ENCODE peak calls at places on chromosomes 12 and 14, in seven cellular contexts. One of them, this sample, is unnamed.

GRCh38 chr14:89672636-89673279 is 255.7 kb upstream of the FOXN3 start:
- DNase-seq in activated gamma-delta T cell: no peak
- DNase-seq in DMS 273 treated with DMSO at 0.1 percent for 48 hours: no peak
- DNase-seq in NCI-H460: no peak
- DNase-seq in AG09309: no peak
- DNase-seq in effector memory CD8-positive, alpha-beta T cell: no peak
- DNase-seq in endothelial cell: no peak
- DNase-seq in this sample: no peak

GRCh38 chr12:62698701-62699101 is 232.1 kb downstream of the MON2 start:
- DNase-seq in activated gamma-delta T cell: no peak
- DNase-seq in DMS 273 treated with DMSO at 0.1 percent for 48 hours: no peak
- DNase-seq in NCI-H460: no peak
- DNase-seq in AG09309: no peak
- DNase-seq in effector memory CD8-positive, alpha-beta T cell: no peak
- DNase-seq in endothelial cell: no peak
- DNase-seq in this sample: no peak

GRCh38 chr12:4145990-4146859 is 127.3 kb upstream of the CCND2 start:
- DNase-seq in activated gamma-delta T cell: no peak
- DNase-seq in DMS 273 treated with DMSO at 0.1 percent for 48 hours: no peak
- DNase-seq in NCI-H460: no peak
- DNase-seq in AG09309: no peak
- DNase-seq in effector memory CD8-positive, alpha-beta T cell: no peak
- DNase-seq in endothelial cell: no peak
- DNase-seq in this sample: no peak

GRCh38 chr14:100841445-100842403 is 15.8 kb downstream of the MEG3 start:
- DNase-seq in activated gamma-delta T cell: no peak
- DNase-seq in DMS 273 treated with DMSO at 0.1 percent for 48 hours: no peak
- DNase-seq in NCI-H460: no peak
- DNase-seq in AG09309: no peak
- DNase-seq in effector memory CD8-positive, alpha-beta T cell: no peak
- DNase-seq in endothelial cell: no peak
- DNase-seq in this sample: no peak

GRCh38 chr12:108838194-108839010 is 19.0 kb downstream of the SSH1 start:
- DNase-seq in activated gamma-delta T cell: peak; percentile 55
- DNase-seq in DMS 273 treated with DMSO at 0.1 percent for 48 hours: peak; percentile 30
- DNase-seq in NCI-H460: peak; percentile 84
- DNase-seq in AG09309: peak; percentile 100
- DNase-seq in effector memory CD8-positive, alpha-beta T cell: peak; percentile 58
- DNase-seq in endothelial cell: peak; percentile 84
- DNase-seq in this sample: no peak

GRCh38 chr14:59107819-59108218 is 80.6 kb upstream of the DAAM1 start:
- DNase-seq in activated gamma-delta T cell: no peak
- DNase-seq in DMS 273 treated with DMSO at 0.1 percent for 48 hours: no peak
- DNase-seq in NCI-H460: no peak
- DNase-seq in AG09309: no peak
- DNase-seq in effector memory CD8-positive, alpha-beta T cell: no peak
- DNase-seq in endothelial cell: no peak
- DNase-seq in this sample: no peak

GRCh38 chr14:69580009-69580577 is 5.4 kb upstream of the CCDC177 start:
- DNase-seq in activated gamma-delta T cell: no peak
- DNase-seq in DMS 273 treated with DMSO at 0.1 percent for 48 hours: peak; percentile 33
- DNase-seq in NCI-H460: peak; percentile 21
- DNase-seq in AG09309: peak; percentile 94
- DNase-seq in effector memory CD8-positive, alpha-beta T cell: no peak
- DNase-seq in endothelial cell: peak; percentile 63
- DNase-seq in this sample: no peak

GRCh38 chr14:36657409-36658090 is 4.1 kb upstream of the PAX9 start:
- DNase-seq in activated gamma-delta T cell: no peak
- DNase-seq in DMS 273 treated with DMSO at 0.1 percent for 48 hours: no peak
- DNase-seq in NCI-H460: no peak
- DNase-seq in AG09309: no peak
- DNase-seq in effector memory CD8-positive, alpha-beta T cell: no peak
- DNase-seq in endothelial cell: no peak
- DNase-seq in this sample: peak; percentile 84

GRCh38 chr12:87756111-87756510 is 273.1 kb downstream of the C12orf50 start:
- DNase-seq in activated gamma-delta T cell: no peak
- DNase-seq in DMS 273 treated with DMSO at 0.1 percent for 48 hours: no peak
- DNase-seq in NCI-H460: no peak
- DNase-seq in AG09309: peak; percentile 42
- DNase-seq in effector memory CD8-positive, alpha-beta T cell: no peak
- DNase-seq in endothelial cell: no peak
- DNase-seq in this sample: no peak

GRCh38 chr14:30849354-30849753 is 25.0 kb upstream of the COCH start:
- DNase-seq in activated gamma-delta T cell: no peak
- DNase-seq in DMS 273 treated with DMSO at 0.1 percent for 48 hours: no peak
- DNase-seq in NCI-H460: no peak
- DNase-seq in AG09309: no peak
- DNase-seq in effector memory CD8-positive, alpha-beta T cell: no peak
- DNase-seq in endothelial cell: no peak
- DNase-seq in this sample: no peak

GRCh38 chr12:124592050-124592449 is 24.6 kb upstream of the NCOR2 start:
- DNase-seq in activated gamma-delta T cell: no peak
- DNase-seq in DMS 273 treated with DMSO at 0.1 percent for 48 hours: no peak
- DNase-seq in NCI-H460: no peak
- DNase-seq in AG09309: no peak
- DNase-seq in effector memory CD8-positive, alpha-beta T cell: no peak
- DNase-seq in endothelial cell: no peak
- DNase-seq in this sample: no peak

GRCh38 chr12:104073699-104074098 is 9.4 kb downstream of the HCFC2 start:
- DNase-seq in activated gamma-delta T cell: no peak
- DNase-seq in DMS 273 treated with DMSO at 0.1 percent for 48 hours: no peak
- DNase-seq in NCI-H460: no peak
- DNase-seq in AG09309: no peak
- DNase-seq in effector memory CD8-positive, alpha-beta T cell: no peak
- DNase-seq in endothelial cell: no peak
- DNase-seq in this sample: no peak

GRCh38 chr14:44895716-44896115 is 66.0 kb downstream of the KLHL28 start:
- DNase-seq in activated gamma-delta T cell: no peak
- DNase-seq in DMS 273 treated with DMSO at 0.1 percent for 48 hours: no peak
- DNase-seq in NCI-H460: no peak
- DNase-seq in AG09309: peak; percentile 50
- DNase-seq in effector memory CD8-positive, alpha-beta T cell: no peak
- DNase-seq in endothelial cell: no peak
- DNase-seq in this sample: no peak

GRCh38 chr12:7806863-7807487 is 17.8 kb downstream of the NANOG start:
- DNase-seq in activated gamma-delta T cell: no peak
- DNase-seq in DMS 273 treated with DMSO at 0.1 percent for 48 hours: peak; percentile 2
- DNase-seq in NCI-H460: peak; percentile 53
- DNase-seq in AG09309: peak; percentile 34
- DNase-seq in effector memory CD8-positive, alpha-beta T cell: peak; percentile 48
- DNase-seq in endothelial cell: peak; percentile 88
- DNase-seq in this sample: peak; percentile 39

GRCh38 chr12:121709478-121709890 is 3.1 kb upstream of the TMEM120B start:
- DNase-seq in activated gamma-delta T cell: no peak
- DNase-seq in DMS 273 treated with DMSO at 0.1 percent for 48 hours: no peak
- DNase-seq in NCI-H460: no peak
- DNase-seq in AG09309: no peak
- DNase-seq in effector memory CD8-positive, alpha-beta T cell: no peak
- DNase-seq in endothelial cell: no peak
- DNase-seq in this sample: no peak